ENCODE peak calls at places on chromosome 1, in nine cellular contexts. One of them, this sample, is unnamed.

GRCh38 chr1:115526900-115527299 is 114.9 kb upstream of the VANGL1 start:
- DNase-seq in ovary: no peak
- DNase-seq in IMR-90: no peak
- DNase-seq in uterus: no peak
- DNase-seq in psoas muscle: no peak
- DNase-seq in A549: no peak
- DNase-seq in GM12865: no peak
- DNase-seq in heart right ventricle: no peak
- DNase-seq in fibroblast of lung: no peak
- DNase-seq in this sample: no peak

GRCh38 chr1:180247061-180247460 is 17.0 kb downstream of the LHX4 start:
- DNase-seq in ovary: no peak
- DNase-seq in IMR-90: peak
- DNase-seq in uterus: no peak
- DNase-seq in psoas muscle: no peak
- DNase-seq in A549: no peak
- DNase-seq in GM12865: peak
- DNase-seq in heart right ventricle: no peak
- DNase-seq in fibroblast of lung: no peak
- DNase-seq in this sample: no peak

GRCh38 chr1:59481915-59482505 is 185.1 kb downstream of the FGGY start:
- DNase-seq in ovary: no peak
- DNase-seq in IMR-90: peak
- DNase-seq in uterus: no peak
- DNase-seq in psoas muscle: no peak
- DNase-seq in A549: no peak
- DNase-seq in GM12865: no peak
- DNase-seq in heart right ventricle: no peak
- DNase-seq in fibroblast of lung: peak
- DNase-seq in this sample: no peak

GRCh38 chr1:58781541-58782307 is 2.1 kb downstream of the JUN start:
- DNase-seq in ovary: peak
- DNase-seq in IMR-90: peak
- DNase-seq in uterus: peak
- DNase-seq in psoas muscle: peak
- DNase-seq in A549: peak
- DNase-seq in GM12865: peak
- DNase-seq in heart right ventricle: peak
- DNase-seq in fibroblast of lung: peak
- DNase-seq in this sample: peak

GRCh38 chr1:31782066-31782762 is 18.1 kb upstream of the ADGRB2 start:
- DNase-seq in ovary: no peak
- DNase-seq in IMR-90: no peak
- DNase-seq in uterus: no peak
- DNase-seq in psoas muscle: no peak
- DNase-seq in A549: no peak
- DNase-seq in GM12865: no peak
- DNase-seq in heart right ventricle: no peak
- DNase-seq in fibroblast of lung: no peak
- DNase-seq in this sample: no peak

GRCh38 chr1:116123837-116124533 is 12.8 kb downstream of the MAB21L3 start:
- DNase-seq in ovary: no peak
- DNase-seq in IMR-90: no peak
- DNase-seq in uterus: no peak
- DNase-seq in psoas muscle: no peak
- DNase-seq in A549: no peak
- DNase-seq in GM12865: no peak
- DNase-seq in heart right ventricle: no peak
- DNase-seq in fibroblast of lung: no peak
- DNase-seq in this sample: no peak

GRCh38 chr1:227748496-227749182 is 13.4 kb downstream of the SNAP47 start:
- DNase-seq in ovary: peak
- DNase-seq in IMR-90: no peak
- DNase-seq in uterus: peak
- DNase-seq in psoas muscle: no peak
- DNase-seq in A549: no peak
- DNase-seq in GM12865: no peak
- DNase-seq in heart right ventricle: peak
- DNase-seq in fibroblast of lung: no peak
- DNase-seq in this sample: no peak

GRCh38 chr1:116915182-116915611 is 5.5 kb downstream of the PTGFRN start:
- DNase-seq in ovary: peak
- DNase-seq in IMR-90: no peak
- DNase-seq in uterus: peak
- DNase-seq in psoas muscle: no peak
- DNase-seq in A549: no peak
- DNase-seq in GM12865: no peak
- DNase-seq in heart right ventricle: peak
- DNase-seq in fibroblast of lung: no peak
- DNase-seq in this sample: no peak

GRCh38 chr1:229025576-229025975 is 245.3 kb upstream of the RAB4A start:
- DNase-seq in ovary: no peak
- DNase-seq in IMR-90: no peak
- DNase-seq in uterus: no peak
- DNase-seq in psoas muscle: no peak
- DNase-seq in A549: no peak
- DNase-seq in GM12865: no peak
- DNase-seq in heart right ventricle: no peak
- DNase-seq in fibroblast of lung: no peak
- DNase-seq in this sample: peak

GRCh38 chr1:81758213-81758612 is 42.5 kb upstream of the ADGRL2 start:
- DNase-seq in ovary: no peak
- DNase-seq in IMR-90: no peak
- DNase-seq in uterus: no peak
- DNase-seq in psoas muscle: no peak
- DNase-seq in A549: no peak
- DNase-seq in GM12865: no peak
- DNase-seq in heart right ventricle: no peak
- DNase-seq in fibroblast of lung: no peak
- DNase-seq in this sample: no peak

GRCh38 chr1:66374148-66374547 is 159.8 kb upstream of the SGIP1 start:
- DNase-seq in ovary: no peak
- DNase-seq in IMR-90: no peak
- DNase-seq in uterus: no peak
- DNase-seq in psoas muscle: no peak
- DNase-seq in A549: no peak
- DNase-seq in GM12865: peak
- DNase-seq in heart right ventricle: no peak
- DNase-seq in fibroblast of lung: peak
- DNase-seq in this sample: no peak

GRCh38 chr1:230385930-230386329 is 40.2 kb downstream of the PGBD5 start:
- DNase-seq in ovary: no peak
- DNase-seq in IMR-90: no peak
- DNase-seq in uterus: no peak
- DNase-seq in psoas muscle: no peak
- DNase-seq in A549: no peak
- DNase-seq in GM12865: no peak
- DNase-seq in heart right ventricle: no peak
- DNase-seq in fibroblast of lung: no peak
- DNase-seq in this sample: no peak

GRCh38 chr1:183841550-183841949 is 36.6 kb downstream of the RGL1 start:
- DNase-seq in ovary: no peak
- DNase-seq in IMR-90: peak
- DNase-seq in uterus: no peak
- DNase-seq in psoas muscle: no peak
- DNase-seq in A549: no peak
- DNase-seq in GM12865: peak
- DNase-seq in heart right ventricle: no peak
- DNase-seq in fibroblast of lung: no peak
- DNase-seq in this sample: no peak

GRCh38 chr1:115179397-115179835 is 90.1 kb upstream of the TSPAN2 start:
- DNase-seq in ovary: no peak
- DNase-seq in IMR-90: peak
- DNase-seq in uterus: no peak
- DNase-seq in psoas muscle: peak
- DNase-seq in A549: peak
- DNase-seq in GM12865: peak
- DNase-seq in heart right ventricle: peak
- DNase-seq in fibroblast of lung: peak
- DNase-seq in this sample: no peak

GRCh38 chr1:207414606-207415108 is 39.5 kb upstream of the CR2 start:
- DNase-seq in ovary: no peak
- DNase-seq in IMR-90: no peak
- DNase-seq in uterus: no peak
- DNase-seq in psoas muscle: no peak
- DNase-seq in A549: no peak
- DNase-seq in GM12865: peak
- DNase-seq in heart right ventricle: no peak
- DNase-seq in fibroblast of lung: no peak
- DNase-seq in this sample: no peak

GRCh38 chr1:160077496-160077895 is 3.8 kb upstream of the KCNJ9 start:
- DNase-seq in ovary: no peak
- DNase-seq in IMR-90: no peak
- DNase-seq in uterus: no peak
- DNase-seq in psoas muscle: no peak
- DNase-seq in A549: no peak
- DNase-seq in GM12865: no peak
- DNase-seq in heart right ventricle: no peak
- DNase-seq in fibroblast of lung: no peak
- DNase-seq in this sample: no peak

GRCh38 chr1:145961425-145962156 is 2.8 kb downstream of the ANKRD34A start:
- DNase-seq in ovary: peak
- DNase-seq in IMR-90: no peak
- DNase-seq in uterus: peak
- DNase-seq in psoas muscle: peak
- DNase-seq in A549: no peak
- DNase-seq in GM12865: peak
- DNase-seq in heart right ventricle: peak
- DNase-seq in fibroblast of lung: no peak
- DNase-seq in this sample: no peak
- H3K4me3 ChIP-seq in ovary: peak
- H3K4me3 ChIP-seq in IMR-90: peak
- H3K4me3 ChIP-seq in uterus: peak
- H3K4me3 ChIP-seq in psoas muscle: peak
- H3K4me3 ChIP-seq in A549: peak
- H3K4me3 ChIP-seq in GM12865: peak
- H3K4me3 ChIP-seq in heart right ventricle: peak
- H3K4me3 ChIP-seq in fibroblast of lung: peak
- H3K4me3 ChIP-seq in this sample: no peak

GRCh38 chr1:94305704-94306103 is 68.3 kb upstream of the ARHGAP29 start:
- DNase-seq in ovary: no peak
- DNase-seq in IMR-90: peak
- DNase-seq in uterus: no peak
- DNase-seq in psoas muscle: no peak
- DNase-seq in A549: no peak
- DNase-seq in GM12865: no peak
- DNase-seq in heart right ventricle: no peak
- DNase-seq in fibroblast of lung: no peak
- DNase-seq in this sample: no peak

GRCh38 chr1:94302497-94302896 is 65.1 kb upstream of the ARHGAP29 start:
- DNase-seq in ovary: no peak
- DNase-seq in IMR-90: no peak
- DNase-seq in uterus: no peak
- DNase-seq in psoas muscle: no peak
- DNase-seq in A549: no peak
- DNase-seq in GM12865: no peak
- DNase-seq in heart right ventricle: no peak
- DNase-seq in fibroblast of lung: no peak
- DNase-seq in this sample: no peak

GRCh38 chr1:94306521-94306920 is 69.1 kb upstream of the ARHGAP29 start:
- DNase-seq in ovary: no peak
- DNase-seq in IMR-90: no peak
- DNase-seq in uterus: no peak
- DNase-seq in psoas muscle: no peak
- DNase-seq in A549: no peak
- DNase-seq in GM12865: no peak
- DNase-seq in heart right ventricle: no peak
- DNase-seq in fibroblast of lung: no peak
- DNase-seq in this sample: no peak

GRCh38 chr1:94302960-94303359 is 65.6 kb upstream of the ARHGAP29 start:
- DNase-seq in ovary: no peak
- DNase-seq in IMR-90: no peak
- DNase-seq in uterus: no peak
- DNase-seq in psoas muscle: no peak
- DNase-seq in A549: no peak
- DNase-seq in GM12865: no peak
- DNase-seq in heart right ventricle: no peak
- DNase-seq in fibroblast of lung: no peak
- DNase-seq in this sample: no peak

GRCh38 chr1:94304553-94304952 is 67.2 kb upstream of the ARHGAP29 start:
- DNase-seq in ovary: no peak
- DNase-seq in IMR-90: no peak
- DNase-seq in uterus: no peak
- DNase-seq in psoas muscle: no peak
- DNase-seq in A549: no peak
- DNase-seq in GM12865: no peak
- DNase-seq in heart right ventricle: no peak
- DNase-seq in fibroblast of lung: no peak
- DNase-seq in this sample: no peak
- H3K4me3 ChIP-seq in ovary: no peak
- H3K4me3 ChIP-seq in IMR-90: no peak
- H3K4me3 ChIP-seq in uterus: no peak
- H3K4me3 ChIP-seq in psoas muscle: no peak
- H3K4me3 ChIP-seq in A549: no peak
- H3K4me3 ChIP-seq in GM12865: no peak
- H3K4me3 ChIP-seq in heart right ventricle: no peak
- H3K4me3 ChIP-seq in fibroblast of lung: no peak
- H3K4me3 ChIP-seq in this sample: no peak

GRCh38 chr1:14806772-14807171 is 208.3 kb downstream of the KAZN start:
- DNase-seq in ovary: no peak
- DNase-seq in IMR-90: no peak
- DNase-seq in uterus: no peak
- DNase-seq in psoas muscle: no peak
- DNase-seq in A549: no peak
- DNase-seq in GM12865: no peak
- DNase-seq in heart right ventricle: no peak
- DNase-seq in fibroblast of lung: no peak
- DNase-seq in this sample: no peak
- H3K4me3 ChIP-seq in ovary: no peak
- H3K4me3 ChIP-seq in IMR-90: no peak
- H3K4me3 ChIP-seq in uterus: no peak
- H3K4me3 ChIP-seq in psoas muscle: no peak
- H3K4me3 ChIP-seq in A549: no peak
- H3K4me3 ChIP-seq in GM12865: no peak
- H3K4me3 ChIP-seq in heart right ventricle: no peak
- H3K4me3 ChIP-seq in fibroblast of lung: no peak
- H3K4me3 ChIP-seq in this sample: no peak

DNA sequence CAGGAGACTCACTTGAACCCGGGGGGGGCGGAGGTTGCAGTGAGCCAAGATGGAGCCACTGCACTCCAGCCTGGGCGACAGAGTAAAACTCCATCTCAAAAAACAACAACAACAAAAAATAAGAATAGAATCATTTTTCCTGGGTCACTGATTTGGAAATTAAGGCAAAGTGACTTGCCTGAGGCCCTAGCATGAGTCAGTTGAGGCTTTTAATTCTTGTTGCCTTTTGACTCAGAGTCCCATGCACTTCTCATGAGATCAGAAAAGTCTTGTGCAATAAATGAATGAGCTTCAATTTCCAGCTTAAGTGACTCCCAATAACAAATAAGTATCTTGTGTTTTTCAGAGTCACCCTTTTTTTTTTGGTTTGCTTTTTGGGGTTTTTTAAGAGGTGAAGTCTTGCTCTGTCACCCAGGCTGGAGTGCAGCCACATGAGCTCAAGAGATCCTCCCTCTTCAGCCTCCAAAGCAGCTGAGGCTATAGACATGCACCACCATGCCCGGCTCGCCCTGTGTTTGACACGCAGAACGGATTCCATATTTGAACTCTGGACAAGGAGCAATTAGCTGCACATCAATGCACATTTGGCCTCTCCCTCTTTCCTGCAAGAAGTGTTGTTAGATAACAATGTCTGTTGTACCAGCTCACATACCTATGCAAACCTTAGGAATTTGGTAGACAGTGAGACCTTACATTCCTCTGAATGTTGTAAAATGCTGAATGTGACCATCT is 3.3 kb upstream of the PLEKHM2 start:
- DNase-seq in ovary: no peak
- DNase-seq in IMR-90: peak
- DNase-seq in uterus: no peak
- DNase-seq in psoas muscle: no peak
- DNase-seq in A549: peak
- DNase-seq in GM12865: peak
- DNase-seq in heart right ventricle: no peak
- DNase-seq in fibroblast of lung: peak
- DNase-seq in this sample: no peak
- H3K4me3 ChIP-seq in ovary: no peak
- H3K4me3 ChIP-seq in IMR-90: no peak
- H3K4me3 ChIP-seq in uterus: no peak
- H3K4me3 ChIP-seq in psoas muscle: no peak
- H3K4me3 ChIP-seq in A549: no peak
- H3K4me3 ChIP-seq in GM12865: no peak
- H3K4me3 ChIP-seq in heart right ventricle: no peak
- H3K4me3 ChIP-seq in fibroblast of lung: no peak
- H3K4me3 ChIP-seq in this sample: no peak